ENCODE peak calls at places on chromosomes 13 and 19, in ten cellular contexts. One of them, this sample, is unnamed.

GRCh38 chr13:88622362-88622973 is 951.3 kb downstream of the SLITRK5 start:
- DNase-seq in epithelial cell of prostate: peak; percentile 59
- DNase-seq in GM23338: peak; percentile 1
- DNase-seq in AG04450: no peak
- DNase-seq in PC-3: no peak
- DNase-seq in thoracic aorta: no peak
- DNase-seq in endothelial cell of umbilical vein: no peak
- DNase-seq in upper lobe of right lung: no peak
- DNase-seq in ascending aorta: no peak
- DNase-seq in cardiac muscle cell: no peak
- DNase-seq in this sample: no peak

GRCh38 chr13:113932060-113932459 is 41.8 kb downstream of the C13orf46 start:
- DNase-seq in epithelial cell of prostate: no peak
- DNase-seq in GM23338: no peak
- DNase-seq in AG04450: no peak
- DNase-seq in PC-3: no peak
- DNase-seq in thoracic aorta: no peak
- DNase-seq in endothelial cell of umbilical vein: no peak
- DNase-seq in upper lobe of right lung: no peak
- DNase-seq in ascending aorta: no peak
- DNase-seq in cardiac muscle cell: no peak
- DNase-seq in this sample: peak; percentile 35

GRCh38 chr19:40674291-40674690 is 16.2 kb downstream of the NUMBL start:
- DNase-seq in epithelial cell of prostate: no peak
- DNase-seq in GM23338: no peak
- DNase-seq in AG04450: no peak
- DNase-seq in PC-3: no peak
- DNase-seq in thoracic aorta: no peak
- DNase-seq in endothelial cell of umbilical vein: no peak
- DNase-seq in upper lobe of right lung: no peak
- DNase-seq in ascending aorta: no peak
- DNase-seq in cardiac muscle cell: no peak
- DNase-seq in this sample: peak; percentile 46

GRCh38 chr19:38784224-38784623 is 4.8 kb upstream of the LGALS7B start:
- DNase-seq in epithelial cell of prostate: no peak
- DNase-seq in GM23338: no peak
- DNase-seq in AG04450: no peak
- DNase-seq in PC-3: no peak
- DNase-seq in thoracic aorta: no peak
- DNase-seq in endothelial cell of umbilical vein: no peak
- DNase-seq in upper lobe of right lung: no peak
- DNase-seq in ascending aorta: no peak
- DNase-seq in cardiac muscle cell: no peak
- DNase-seq in this sample: no peak

GRCh38 chr13:33348366-33348765 is 62.8 kb upstream of the STARD13 start:
- DNase-seq in epithelial cell of prostate: no peak
- DNase-seq in GM23338: no peak
- DNase-seq in AG04450: peak; percentile 65
- DNase-seq in PC-3: peak; percentile 62
- DNase-seq in thoracic aorta: no peak
- DNase-seq in endothelial cell of umbilical vein: no peak
- DNase-seq in upper lobe of right lung: no peak
- DNase-seq in ascending aorta: no peak
- DNase-seq in cardiac muscle cell: no peak
- DNase-seq in this sample: no peak

GRCh38 chr19:47275866-47276461 is 1.3 kb downstream of the INAFM1 start:
- DNase-seq in epithelial cell of prostate: no peak
- DNase-seq in GM23338: no peak
- DNase-seq in AG04450: no peak
- DNase-seq in PC-3: no peak
- DNase-seq in thoracic aorta: no peak
- DNase-seq in endothelial cell of umbilical vein: no peak
- DNase-seq in upper lobe of right lung: peak; percentile 69
- DNase-seq in ascending aorta: no peak
- DNase-seq in cardiac muscle cell: no peak
- DNase-seq in this sample: peak; percentile 92

GRCh38 chr19:4154571-4155312 is 1.3 kb downstream of the CREB3L3 start:
- DNase-seq in epithelial cell of prostate: no peak
- DNase-seq in GM23338: no peak
- DNase-seq in AG04450: no peak
- DNase-seq in PC-3: no peak
- DNase-seq in thoracic aorta: no peak
- DNase-seq in endothelial cell of umbilical vein: no peak
- DNase-seq in upper lobe of right lung: no peak
- DNase-seq in ascending aorta: no peak
- DNase-seq in cardiac muscle cell: no peak
- DNase-seq in this sample: no peak

GRCh38 chr19:55913643-55914268 is 18.4 kb downstream of the NLRP13 start:
- DNase-seq in epithelial cell of prostate: no peak
- DNase-seq in GM23338: no peak
- DNase-seq in AG04450: no peak
- DNase-seq in PC-3: peak; percentile 39
- DNase-seq in thoracic aorta: no peak
- DNase-seq in endothelial cell of umbilical vein: no peak
- DNase-seq in upper lobe of right lung: no peak
- DNase-seq in ascending aorta: no peak
- DNase-seq in cardiac muscle cell: no peak
- DNase-seq in this sample: no peak

GRCh38 chr19:10168386-10168948 is 26.3 kb downstream of the DNMT1 start:
- DNase-seq in epithelial cell of prostate: no peak
- DNase-seq in GM23338: no peak
- DNase-seq in AG04450: no peak
- DNase-seq in PC-3: no peak
- DNase-seq in thoracic aorta: no peak
- DNase-seq in endothelial cell of umbilical vein: no peak
- DNase-seq in upper lobe of right lung: no peak
- DNase-seq in ascending aorta: no peak
- DNase-seq in cardiac muscle cell: no peak
- DNase-seq in this sample: no peak

GRCh38 chr13:37481005-37481857 is 117.3 kb downstream of the POSTN start:
- DNase-seq in epithelial cell of prostate: no peak
- DNase-seq in GM23338: no peak
- DNase-seq in AG04450: no peak
- DNase-seq in PC-3: no peak
- DNase-seq in thoracic aorta: no peak
- DNase-seq in endothelial cell of umbilical vein: no peak
- DNase-seq in upper lobe of right lung: no peak
- DNase-seq in ascending aorta: no peak
- DNase-seq in cardiac muscle cell: no peak
- DNase-seq in this sample: no peak

GRCh38 chr19:15717781-15718180 is 10.0 kb upstream of the OR10H2 start:
- DNase-seq in epithelial cell of prostate: no peak
- DNase-seq in GM23338: no peak
- DNase-seq in AG04450: no peak
- DNase-seq in PC-3: no peak
- DNase-seq in thoracic aorta: no peak
- DNase-seq in endothelial cell of umbilical vein: no peak
- DNase-seq in upper lobe of right lung: no peak
- DNase-seq in ascending aorta: no peak
- DNase-seq in cardiac muscle cell: no peak
- DNase-seq in this sample: no peak

GRCh38 chr13:87942204-87942603 is 271.0 kb downstream of the SLITRK5 start:
- DNase-seq in epithelial cell of prostate: no peak
- DNase-seq in GM23338: no peak
- DNase-seq in AG04450: no peak
- DNase-seq in PC-3: peak; percentile 4
- DNase-seq in thoracic aorta: no peak
- DNase-seq in endothelial cell of umbilical vein: no peak
- DNase-seq in upper lobe of right lung: no peak
- DNase-seq in ascending aorta: no peak
- DNase-seq in cardiac muscle cell: no peak
- DNase-seq in this sample: no peak

GRCh38 chr13:39130298-39130697 is 92.0 kb downstream of the NHLRC3 start:
- DNase-seq in epithelial cell of prostate: no peak
- DNase-seq in GM23338: peak; percentile 28
- DNase-seq in AG04450: no peak
- DNase-seq in PC-3: no peak
- DNase-seq in thoracic aorta: no peak
- DNase-seq in endothelial cell of umbilical vein: no peak
- DNase-seq in upper lobe of right lung: no peak
- DNase-seq in ascending aorta: no peak
- DNase-seq in cardiac muscle cell: no peak
- DNase-seq in this sample: no peak

GRCh38 chr19:17610384-17610783 is 54.9 kb downstream of the COLGALT1 start:
- DNase-seq in epithelial cell of prostate: no peak
- DNase-seq in GM23338: peak; percentile 70
- DNase-seq in AG04450: no peak
- DNase-seq in PC-3: no peak
- DNase-seq in thoracic aorta: no peak
- DNase-seq in endothelial cell of umbilical vein: peak; percentile 14
- DNase-seq in upper lobe of right lung: no peak
- DNase-seq in ascending aorta: no peak
- DNase-seq in cardiac muscle cell: no peak
- DNase-seq in this sample: peak; percentile 18

GRCh38 chr13:44667950-44668349 is 91.8 kb upstream of the TSC22D1 start:
- DNase-seq in epithelial cell of prostate: no peak
- DNase-seq in GM23338: no peak
- DNase-seq in AG04450: no peak
- DNase-seq in PC-3: no peak
- DNase-seq in thoracic aorta: no peak
- DNase-seq in endothelial cell of umbilical vein: peak; percentile 44
- DNase-seq in upper lobe of right lung: no peak
- DNase-seq in ascending aorta: no peak
- DNase-seq in cardiac muscle cell: no peak
- DNase-seq in this sample: no peak

GRCh38 chr13:79389031-79389430 is 17.0 kb downstream of the RBM26 start:
- DNase-seq in epithelial cell of prostate: no peak
- DNase-seq in GM23338: no peak
- DNase-seq in AG04450: no peak
- DNase-seq in PC-3: no peak
- DNase-seq in thoracic aorta: no peak
- DNase-seq in endothelial cell of umbilical vein: no peak
- DNase-seq in upper lobe of right lung: no peak
- DNase-seq in ascending aorta: no peak
- DNase-seq in cardiac muscle cell: no peak
- DNase-seq in this sample: no peak

GRCh38 chr19:29031216-29031615 is 181.7 kb downstream of the UQCRFS1 start:
- DNase-seq in epithelial cell of prostate: no peak
- DNase-seq in GM23338: no peak
- DNase-seq in AG04450: no peak
- DNase-seq in PC-3: no peak
- DNase-seq in thoracic aorta: no peak
- DNase-seq in endothelial cell of umbilical vein: no peak
- DNase-seq in upper lobe of right lung: no peak
- DNase-seq in ascending aorta: no peak
- DNase-seq in cardiac muscle cell: no peak
- DNase-seq in this sample: no peak

DNA sequence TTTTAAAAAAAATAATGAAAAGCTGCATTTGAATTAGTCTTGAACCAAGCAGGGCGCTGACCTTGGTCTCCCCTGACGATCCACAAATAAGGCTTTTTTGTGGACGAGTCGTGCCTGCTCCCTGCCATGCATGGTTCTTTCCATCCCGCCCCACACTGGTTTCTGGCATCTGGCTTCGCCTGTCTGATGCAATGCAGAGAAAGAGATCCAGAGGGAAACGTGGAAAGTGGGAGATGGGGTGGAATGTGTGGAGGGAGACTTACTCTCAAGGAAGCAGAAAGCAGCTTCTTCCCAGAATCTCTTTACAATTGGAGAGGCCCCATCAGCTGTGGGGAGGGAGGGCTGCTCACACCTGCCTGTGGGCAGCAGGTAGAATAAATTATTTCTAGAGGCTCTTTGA is 183.7 kb downstream of the UQCRFS1 start:
- DNase-seq in epithelial cell of prostate: no peak
- DNase-seq in GM23338: no peak
- DNase-seq in AG04450: no peak
- DNase-seq in PC-3: no peak
- DNase-seq in thoracic aorta: no peak
- DNase-seq in endothelial cell of umbilical vein: no peak
- DNase-seq in upper lobe of right lung: no peak
- DNase-seq in ascending aorta: no peak
- DNase-seq in cardiac muscle cell: no peak
- DNase-seq in this sample: no peak
- H3K27ac ChIP-seq in epithelial cell of prostate: no peak overlapping the region
- H3K27ac ChIP-seq in GM23338: no peak overlapping the region
- H3K27ac ChIP-seq in AG04450: no peak overlapping the region
- H3K27ac ChIP-seq in PC-3: no peak overlapping the region
- H3K27ac ChIP-seq in thoracic aorta: no peak overlapping the region
- H3K27ac ChIP-seq in endothelial cell of umbilical vein: no peak overlapping the region
- H3K27ac ChIP-seq in upper lobe of right lung: no peak overlapping the region
- H3K27ac ChIP-seq in ascending aorta: no peak overlapping the region
- H3K27ac ChIP-seq in cardiac muscle cell: no peak overlapping the region
- H3K27ac ChIP-seq in this sample: no peak overlapping the region

DNA sequence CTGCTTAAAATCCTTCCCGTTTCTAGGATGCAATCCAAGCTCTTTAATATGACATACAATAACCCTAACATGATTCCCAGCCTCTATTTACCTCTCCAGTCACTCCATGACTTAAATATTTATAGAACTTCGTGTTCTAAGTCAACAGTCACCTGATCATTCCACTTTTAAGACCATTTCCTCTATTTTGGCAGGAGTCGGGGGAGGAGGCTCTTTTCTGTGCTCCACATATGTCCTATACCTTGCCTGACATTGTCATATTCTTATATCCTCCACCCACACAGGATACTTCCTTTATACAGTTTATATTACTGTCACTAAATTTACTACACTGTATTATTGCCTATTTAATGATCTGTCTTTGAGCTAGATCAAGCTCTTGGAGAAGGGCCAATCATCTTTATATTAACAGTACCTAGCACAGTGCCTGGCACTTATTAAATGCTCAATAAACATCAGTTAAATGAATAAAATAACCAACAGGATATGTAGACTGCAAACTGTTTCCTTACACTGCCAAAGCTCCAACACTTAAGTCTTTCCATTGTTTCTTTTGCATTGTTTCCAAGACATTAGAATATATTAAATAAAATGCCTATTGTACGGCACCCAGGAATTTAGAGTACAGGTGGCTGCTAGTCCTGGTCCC is 2.7 kb downstream of the ARGLU1 start:
- DNase-seq in epithelial cell of prostate: no peak
- DNase-seq in GM23338: no peak
- DNase-seq in AG04450: no peak
- DNase-seq in PC-3: no peak
- DNase-seq in thoracic aorta: no peak
- DNase-seq in endothelial cell of umbilical vein: no peak
- DNase-seq in upper lobe of right lung: no peak
- DNase-seq in ascending aorta: no peak
- DNase-seq in cardiac muscle cell: no peak
- DNase-seq in this sample: no peak
- H3K27ac ChIP-seq in epithelial cell of prostate: no peak overlapping the region
- H3K27ac ChIP-seq in GM23338: no peak overlapping the region
- H3K27ac ChIP-seq in AG04450: no peak overlapping the region
- H3K27ac ChIP-seq in PC-3: no peak overlapping the region
- H3K27ac ChIP-seq in thoracic aorta: no peak overlapping the region
- H3K27ac ChIP-seq in endothelial cell of umbilical vein: no peak overlapping the region
- H3K27ac ChIP-seq in upper lobe of right lung: peak overlapping the region; percentile 8
- H3K27ac ChIP-seq in ascending aorta: no peak overlapping the region
- H3K27ac ChIP-seq in cardiac muscle cell: no peak overlapping the region
- H3K27ac ChIP-seq in this sample: no peak overlapping the region

GRCh38 chr19:42091300-42092266 is 15.6 kb downstream of the ZNF574 start:
- DNase-seq in epithelial cell of prostate: no peak
- DNase-seq in GM23338: no peak
- DNase-seq in AG04450: no peak
- DNase-seq in PC-3: peak; percentile 49
- DNase-seq in thoracic aorta: no peak
- DNase-seq in endothelial cell of umbilical vein: peak; percentile 67
- DNase-seq in upper lobe of right lung: no peak
- DNase-seq in ascending aorta: no peak
- DNase-seq in cardiac muscle cell: peak; percentile 55
- DNase-seq in this sample: no peak
- H3K27ac ChIP-seq in epithelial cell of prostate: no peak overlapping the region
- H3K27ac ChIP-seq in GM23338: no peak overlapping the region
- H3K27ac ChIP-seq in AG04450: no peak overlapping the region
- H3K27ac ChIP-seq in PC-3: no peak overlapping the region
- H3K27ac ChIP-seq in thoracic aorta: no peak overlapping the region
- H3K27ac ChIP-seq in endothelial cell of umbilical vein: no peak overlapping the region
- H3K27ac ChIP-seq in upper lobe of right lung: no peak overlapping the region
- H3K27ac ChIP-seq in ascending aorta: no peak overlapping the region
- H3K27ac ChIP-seq in cardiac muscle cell: no peak overlapping the region
- H3K27ac ChIP-seq in this sample: no peak overlapping the region

GRCh38 chr13:97339989-97340361 is 94.0 kb upstream of the RAP2A start:
- DNase-seq in epithelial cell of prostate: no peak
- DNase-seq in GM23338: no peak
- DNase-seq in AG04450: no peak
- DNase-seq in PC-3: no peak
- DNase-seq in thoracic aorta: no peak
- DNase-seq in endothelial cell of umbilical vein: no peak
- DNase-seq in upper lobe of right lung: no peak
- DNase-seq in ascending aorta: no peak
- DNase-seq in cardiac muscle cell: peak; percentile 12
- DNase-seq in this sample: no peak
- H3K27ac ChIP-seq in epithelial cell of prostate: no peak overlapping the region
- H3K27ac ChIP-seq in GM23338: no peak overlapping the region
- H3K27ac ChIP-seq in AG04450: peak overlapping the region; percentile 71
- H3K27ac ChIP-seq in PC-3: no peak overlapping the region
- H3K27ac ChIP-seq in thoracic aorta: peak overlapping the region; percentile 70
- H3K27ac ChIP-seq in endothelial cell of umbilical vein: no peak overlapping the region
- H3K27ac ChIP-seq in upper lobe of right lung: peak overlapping the region; percentile 19
- H3K27ac ChIP-seq in ascending aorta: peak overlapping the region; percentile 83
- H3K27ac ChIP-seq in cardiac muscle cell: peak overlapping the region; percentile 47
- H3K27ac ChIP-seq in this sample: no peak overlapping the region

This sample was measured in kidney.